ENCODE peak calls at places on chromosomes 5 and 9, in eight cellular contexts. X, Z, J, U, A, I, G and E are unnamed samples.

GRCh38 chr5:135038829-135039525 is 4.9 kb upstream of the PITX1 start:
- ATAC-seq in X (peak; percentile 39), Z (peak; percentile 50), J (no peak), U (no peak), A (peak; percentile 21), I (no peak), G (peak; percentile 35), E (no peak)

GRCh38 chr9:121388140-121388925 is 18.3 kb upstream of the STOM start:
- ATAC-seq in X (no peak), Z (no peak), J (no peak), U (no peak), A (no peak), I (no peak), G (no peak), E (no peak)

GRCh38 chr5:150624334-150625163 is 15.9 kb upstream of the SYNPO start:
- ATAC-seq in X (peak; percentile 13), Z (peak; percentile 67), J (no peak), U (peak; percentile 40), A (peak; percentile 9), I (peak; percentile 57), G (peak; percentile 44), E (peak; percentile 48)

GRCh38 chr5:112880219-112880964 is 19.3 kb downstream of the SRP19 start:
- ATAC-seq in X (no peak), Z (no peak), J (no peak), U (peak; percentile 22), A (no peak), I (no peak), G (no peak), E (no peak)

GRCh38 chr5:143788401-143788800 is 23.6 kb upstream of the HMHB1 start:
- ATAC-seq in X (no peak), Z (no peak), J (no peak), U (no peak), A (no peak), I (no peak), G (no peak), E (no peak)

GRCh38 chr5:171149333-171149732 is 159.7 kb upstream of the TLX3 start:
- ATAC-seq in X (no peak), Z (no peak), J (no peak), U (no peak), A (no peak), I (no peak), G (no peak), E (no peak)

GRCh38 chr5:135486679-135487395 is 34.7 kb upstream of the TIFAB start:
- ATAC-seq in X (no peak), Z (no peak), J (no peak), U (no peak), A (no peak), I (no peak), G (no peak), E (no peak)

GRCh38 chr9:103755986-103756385 is 338.1 kb upstream of the SMC2 start:
- ATAC-seq in X (no peak), Z (no peak), J (no peak), U (no peak), A (no peak), I (no peak), G (no peak), E (no peak)

GRCh38 chr9:98795970-98796363 is 388 bp downstream of the ANKS6 start:
- ATAC-seq in X (peak; percentile 32), Z (peak; percentile 28), J (no peak), U (peak; percentile 10), A (peak; percentile 15), I (peak; percentile 55), G (peak; percentile 4), E (peak; percentile 54)

GRCh38 chr9:18233311-18233710 is 240.6 kb upstream of the ADAMTSL1 start:
- ATAC-seq in X (no peak), Z (no peak), J (no peak), U (no peak), A (no peak), I (no peak), G (no peak), E (no peak)

GRCh38 chr9:116190997-116191396 is 37.4 kb downstream of the PAPPA start:
- ATAC-seq in X (peak; percentile 31), Z (no peak), J (no peak), U (no peak), A (no peak), I (no peak), G (no peak), E (no peak)

GRCh38 chr5:149063017-149063687 is at the start of gene SH3TC2:
- ATAC-seq in X (peak; percentile 83), Z (no peak), J (no peak), U (peak; percentile 91), A (peak; percentile 36), I (no peak), G (peak; percentile 33), E (no peak)

GRCh38 chr5:150497989-150498317 is 10.0 kb upstream of the NDST1 start:
- ATAC-seq in X (peak; percentile 3), Z (no peak), J (peak; percentile 23), U (peak; percentile 6), A (peak; percentile 3), I (no peak), G (no peak), E (no peak)

GRCh38 chr5:158856794-158857193 is 242.9 kb downstream of the EBF1 start:
- ATAC-seq in X (no peak), Z (no peak), J (no peak), U (no peak), A (no peak), I (no peak), G (no peak), E (no peak)

GRCh38 chr9:88390371-88390990 is 2.2 kb downstream of the SPIN1 start:
- ATAC-seq in X (no peak), Z (no peak), J (no peak), U (no peak), A (no peak), I (no peak), G (no peak), E (no peak)

GRCh38 chr5:65769539-65769938 is 47.5 kb downstream of the NLN start:
- ATAC-seq in X (peak; percentile 27), Z (peak; percentile 40), J (no peak), U (no peak), A (no peak), I (no peak), G (no peak), E (peak; percentile 54)

GRCh38 chr9:35905912-35906679 is at the start of gene HRCT1:
- ATAC-seq in X (peak; percentile 75), Z (no peak), J (peak; percentile 7), U (peak; percentile 61), A (peak; percentile 74), I (no peak), G (peak; percentile 82), E (no peak)

GRCh38 chr5:144812770-144813169 is 642.1 kb downstream of the KCTD16 start:
- ATAC-seq in X (peak; percentile 65), Z (no peak), J (no peak), U (no peak), A (peak; percentile 64), I (no peak), G (no peak), E (no peak)

GRCh38 chr9:37944266-37944650 is 40.3 kb upstream of the SLC25A51 start:
- ATAC-seq in X (peak; percentile 4), Z (no peak), J (no peak), U (no peak), A (peak; percentile 3), I (no peak), G (no peak), E (no peak)

GRCh38 chr5:14675865-14676300 is 11.4 kb downstream of the OTULIN start:
- ATAC-seq in X (no peak), Z (peak; percentile 34), J (no peak), U (no peak), A (no peak), I (peak; percentile 50), G (no peak), E (peak; percentile 55)

GRCh38 chr9:12794024-12794799 is 19.4 kb downstream of the LURAP1L start:
- ATAC-seq in X (peak; percentile 61), Z (no peak), J (no peak), U (no peak), A (no peak), I (no peak), G (peak; percentile 71), E (no peak)

GRCh38 chr9:26229324-26230054 is 551.2 kb upstream of the TUSC1 start:
- ATAC-seq in X (peak; percentile 76), Z (no peak), J (no peak), U (no peak), A (no peak), I (no peak), G (no peak), E (no peak)